ENCODE peak calls at places on chromosomes 11 and 22, in seven cellular contexts. A is NCI-H524, J is NCI-H460, L is RWPE1, Q is left lung, R is neural progenitor cell, Y is transverse colon. E is an unnamed sample.

GRCh38 chr11:62025429-62026105 is 58.1 kb upstream of the FTH1 start:
- DNase-seq in L (peak), A (no peak), J (peak), Q (peak), R (no peak), Y (peak), E (peak)

GRCh38 chr11:32487270-32487669 is 51.9 kb upstream of the WT1 start:
- DNase-seq in L (peak), R (peak), Y (no peak), Q (no peak), J (no peak), A (no peak), E (no peak)

GRCh38 chr11:102476069-102476468 is 23.5 kb upstream of the TMEM123 start:
- DNase-seq in Q (no peak), A (no peak), Y (no peak), J (no peak), L (no peak), R (no peak), E (no peak)

GRCh38 chr11:118530180-118530682 is 761 bp upstream of the TMEM25 start:
- DNase-seq in A (no peak), L (peak), Y (peak), R (no peak), J (no peak), Q (no peak), E (peak)

GRCh38 chr22:35192121-35192918 is 65.0 kb upstream of the HMGXB4 start:
- DNase-seq in J (no peak), A (no peak), Q (no peak), R (no peak), Y (no peak), L (no peak), E (no peak)

GRCh38 chr11:2812371-2812991 is 73.1 kb downstream of the CDKN1C start:
- DNase-seq in A (no peak), L (no peak), Q (no peak), R (no peak), Y (no peak), J (no peak), E (no peak)

GRCh38 chr22:19873138-19873959 is 18.7 kb upstream of the GNB1L start:
- DNase-seq in Y (peak), J (no peak), Q (peak), R (no peak), A (no peak), L (no peak), E (no peak)

GRCh38 chr22:38034278-38034882 is 22.8 kb upstream of the PICK1 start:
- DNase-seq in L (peak), A (no peak), Q (peak), Y (peak), R (peak), J (peak), E (peak)

GRCh38 chr11:117022526-117022925 is 75.7 kb downstream of the SIK3 start:
- DNase-seq in J (no peak), L (no peak), Y (no peak), Q (no peak), R (no peak), A (no peak), E (no peak)

GRCh38 chr11:121368504-121368903 is 75.9 kb downstream of the SC5D start:
- DNase-seq in Q (no peak), J (no peak), R (no peak), A (no peak), L (no peak), Y (no peak), E (no peak)

GRCh38 chr22:22749167-22749758 is 104.8 kb downstream of the GGTLC2 start:
- DNase-seq in A (no peak), R (no peak), L (no peak), Y (no peak), Q (no peak), J (no peak), E (no peak)

GRCh38 chr11:34147581-34147980 is 42.2 kb downstream of the NAT10 start:
- DNase-seq in Q (no peak), J (no peak), A (no peak), R (no peak), L (no peak), Y (no peak), E (no peak)

GRCh38 chr11:15963266-15963665 is 393.1 kb downstream of the SOX6 start:
- DNase-seq in Q (no peak), J (no peak), A (no peak), Y (no peak), L (no peak), R (no peak), E (no peak)

GRCh38 chr11:86740628-86741488 is 59.5 kb upstream of the PRSS23 start:
- DNase-seq in R (peak), A (no peak), Y (peak), L (peak), J (peak), Q (peak), E (no peak)

E was measured in stomach.